ENCODE peak calls at places on chromosomes 6 and 20, in six cellular contexts. Y is foreskin fibroblast, F is NT2/D1, T is AG10803, X is ovary, P is NCI-H1092. M is an unnamed sample.

GRCh38 chr20:14720251-14720650 is 382.8 kb upstream of the FLRT3 start:
- DNase-seq in Y (no peak), F (no peak), T (no peak), X (no peak), P (no peak), M (no peak)

GRCh38 chr6:98924647-98925046 is 23.1 kb downstream of the FBXL4 start:
- DNase-seq in Y (no peak), F (no peak), T (no peak), X (no peak), P (peak), M (no peak)

GRCh38 chr6:33787954-33788693 is 806 bp downstream of the LEMD2 start:
- DNase-seq in Y (peak), F (no peak), T (peak), X (peak), P (no peak), M (no peak)

GRCh38 chr6:77466055-77467028 is 3.1 kb upstream of the HTR1B start:
- DNase-seq in Y (peak), F (no peak), T (peak), X (peak), P (no peak), M (no peak)

GRCh38 chr6:63805345-63805744 is 169.7 kb downstream of the PHF3 start:
- DNase-seq in Y (no peak), F (no peak), T (no peak), X (no peak), P (no peak), M (no peak)

GRCh38 chr6:47014401-47014800 is 27.7 kb downstream of the ADGRF1 start:
- DNase-seq in Y (no peak), F (no peak), T (no peak), X (no peak), P (no peak), M (no peak)

GRCh38 chr20:50675671-50676376 is 15.5 kb downstream of the RIPOR3 start:
- DNase-seq in Y (peak), F (no peak), T (peak), X (no peak), P (no peak), M (no peak)

GRCh38 chr6:52231411-52232127 is 12.7 kb downstream of the IL17F start:
- DNase-seq in Y (no peak), F (no peak), T (no peak), X (no peak), P (no peak), M (no peak)

GRCh38 chr20:16551601-16552419 is 21.4 kb downstream of the KIF16B start:
- DNase-seq in Y (no peak), F (no peak), T (no peak), X (no peak), P (no peak), M (no peak)

GRCh38 chr20:63331741-63332400 is 29.3 kb downstream of the CHRNA4 start:
- DNase-seq in Y (no peak), F (no peak), T (no peak), X (no peak), P (no peak), M (no peak)

GRCh38 chr6:90068264-90068663 is 174.0 kb downstream of the GJA10 start:
- DNase-seq in Y (no peak), F (peak), T (peak), X (no peak), P (no peak), M (no peak)

GRCh38 chr6:54056105-54056504 is 55.1 kb upstream of the MLIP start:
- DNase-seq in Y (no peak), F (no peak), T (no peak), X (no peak), P (no peak), M (no peak)

M was measured in AG09309.